ENCODE peak calls at places on chromosome 9, in four cellular contexts. S is stimulated activated CD8-positive, alpha-beta memory T cell treated with anti-CD3 and anti-CD28 coated beads, Interleukin-7, amount 100 ng/mL, for 1 hour; H is MCF 10A; F is dorsolateral prefrontal cortex. E is an unnamed sample.

GRCh38 chr9:134987376-134987775 is 69.7 kb upstream of the FCN1 start:
- DNase-seq in S (no peak), H (no peak), F (no peak), E (no peak)

GRCh38 chr9:98132806-98133631 is 14.0 kb upstream of the TRIM14 start:
- DNase-seq in S (no peak), H (no peak), F (no peak), E (no peak)

GRCh38 chr9:34611251-34611810 is 566 bp downstream of the RPP25L start:
- DNase-seq in S (no peak), H (no peak), F (no peak), E (no peak)

GRCh38 chr9:128911529-128912035 is 9.2 kb upstream of the PHYHD1 start:
- DNase-seq in S (no peak), H (peak; percentile 45), F (no peak), E (no peak)

GRCh38 chr9:79623799-79624721 is 52.3 kb downstream of the TLE4 start:
- DNase-seq in S (peak; percentile 7), H (peak; percentile 57), F (no peak), E (no peak)

GRCh38 chr9:79658926-79659325 is 87.2 kb downstream of the TLE4 start:
- DNase-seq in S (no peak), H (no peak), F (no peak), E (no peak)

GRCh38 chr9:127931092-127931881 is 710 bp upstream of the PIP5KL1 start:
- DNase-seq in S (no peak), H (peak; percentile 58), F (no peak), E (peak; percentile 66)

GRCh38 chr9:81861644-81862043 is 66.6 kb upstream of the SPATA31D4 start:
- DNase-seq in S (no peak), H (peak; percentile 88), F (no peak), E (no peak)

GRCh38 chr9:75023846-75024245 is 4.2 kb downstream of the CARNMT1 start:
- DNase-seq in S (no peak), H (no peak), F (no peak), E (no peak)

GRCh38 chr9:124108216-124108615 is 96.6 kb downstream of the LHX2 start:
- DNase-seq in S (no peak), H (no peak), F (no peak), E (no peak)

GRCh38 chr9:84969736-84970135 is 300.2 kb downstream of the NTRK2 start:
- DNase-seq in S (no peak), H (no peak), F (no peak), E (no peak)

GRCh38 chr9:20558609-20559016 is 63.7 kb downstream of the MLLT3 start:
- DNase-seq in S (no peak), H (peak; percentile 27), F (no peak), E (peak; percentile 90)

GRCh38 chr9:5510360-5510931 is at the start of gene PDCD1LG2:
- DNase-seq in S (no peak), H (peak; percentile 66), F (no peak), E (peak; percentile 60)

GRCh38 chr9:133148351-133149129 is 15.2 kb downstream of the GBGT1 start:
- DNase-seq in S (no peak), H (peak; percentile 24), F (peak; percentile 58), E (peak; percentile 46)

GRCh38 chr9:110160163-110160562 is 47.8 kb downstream of the C9orf152 start:
- DNase-seq in S (no peak), H (no peak), F (no peak), E (no peak)

GRCh38 chr9:71726723-71727122 is 41.6 kb downstream of the CEMIP2 start:
- DNase-seq in S (no peak), H (no peak), F (no peak), E (no peak)

GRCh38 chr9:78236511-78236950 is 656 bp downstream of the CEP78 start:
- DNase-seq in S (no peak), H (no peak), F (no peak), E (no peak)

GRCh38 chr9:79577969-79578723 is 6.4 kb downstream of the TLE4 start:
- DNase-seq in S (no peak), H (no peak), F (no peak), E (peak; percentile 91)